ENCODE peak calls at places on chromosomes 13 and 19, in eight cellular contexts. G is HS-5; T is germinal center; O is A172; U is ascending aorta; E is activated CD4-positive, alpha-beta T cell treated with anti-CD3 and anti-CD28 coated beads, Interleukin-2, amount 50 U/mL, for 4 hours; C is HT1080; W is stimulated activated CD4-positive, alpha-beta T cell treated with anti-CD3 and anti-CD28 coated beads, Interleukin-12 subunit alpha, Interleukin-12 subunit beta, amount 100 ng/mL, for 4 hours. S is an unnamed sample.

GRCh38 chr13:33218426-33218825 is 67.1 kb downstream of the STARD13 start:
- DNase-seq in G (no peak), U (no peak), W (no peak), O (no peak), C (no peak), E (no peak), T (no peak), S (no peak)

GRCh38 chr19:46716672-46717033 is 261 bp downstream of the PRKD2 start:
- DNase-seq in T (no peak), E (no peak), U (no peak), W (no peak), O (no peak), G (no peak), C (no peak), S (peak)

GRCh38 chr13:76856141-76856571 is 30.0 kb downstream of the KCTD12 start:
- DNase-seq in C (peak), W (no peak), G (peak), O (peak), T (no peak), U (no peak), E (no peak), S (no peak)

GRCh38 chr13:44317752-44318550 is 55.7 kb upstream of the SERP2 start:
- DNase-seq in C (peak), W (no peak), T (no peak), E (no peak), O (peak), G (no peak), U (no peak), S (no peak)

GRCh38 chr13:71515639-71516038 is 351.4 kb downstream of the DACH1 start:
- DNase-seq in G (no peak), O (no peak), W (no peak), E (no peak), T (no peak), U (no peak), C (no peak), S (no peak)

GRCh38 chr19:57815247-57816075 is 748 bp upstream of the ZNF552 start:
- DNase-seq in U (no peak), T (no peak), G (no peak), W (no peak), E (no peak), C (no peak), O (no peak), S (no peak)

GRCh38 chr13:113184568-113185440 is 23.7 kb downstream of the PCID2 start:
- DNase-seq in W (no peak), U (no peak), C (no peak), O (no peak), G (no peak), T (no peak), E (no peak), S (no peak)

GRCh38 chr13:75383064-75383715 is 98.8 kb downstream of the TBC1D4 start:
- DNase-seq in O (no peak), G (no peak), W (no peak), C (no peak), U (no peak), T (no peak), E (no peak), S (no peak)

GRCh38 chr13:83220241-83220640 is 662.0 kb downstream of the SLITRK1 start:
- DNase-seq in O (no peak), G (no peak), U (no peak), E (no peak), W (no peak), C (no peak), T (no peak), S (no peak)